ENCODE peak calls at places on chromosome 18, in six cellular contexts. One of them, this sample, is unnamed.

GRCh38 chr18:58653814-58654509 is 17.3 kb upstream of the MALT1 start:
- DNase-seq in ovary: no peak
- DNase-seq in breast epithelium: no peak
- DNase-seq in A549: no peak
- DNase-seq in endothelial cell of umbilical vein: no peak
- DNase-seq in IMR-90: no peak
- DNase-seq in this sample: no peak

GRCh38 chr18:75408554-75409506 is 18.7 kb downstream of the SMIM21 start:
- DNase-seq in IMR-90: peak; percentile 100
- DNase-seq in ovary: no peak
- DNase-seq in A549: peak; percentile 86
- DNase-seq in endothelial cell of umbilical vein: peak; percentile 3
- DNase-seq in breast epithelium: no peak
- DNase-seq in this sample: no peak

GRCh38 chr18:13574761-13575160 is 151.6 kb downstream of the FAM210A start:
- DNase-seq in breast epithelium: no peak
- DNase-seq in A549: no peak
- DNase-seq in ovary: no peak
- DNase-seq in endothelial cell of umbilical vein: no peak
- DNase-seq in IMR-90: no peak
- DNase-seq in this sample: no peak

GRCh38 chr18:6449213-6449612 is 34.5 kb upstream of the L3MBTL4 start:
- DNase-seq in ovary: no peak
- DNase-seq in IMR-90: no peak
- DNase-seq in endothelial cell of umbilical vein: no peak
- DNase-seq in breast epithelium: no peak
- DNase-seq in A549: no peak
- DNase-seq in this sample: no peak

GRCh38 chr18:58205087-58205779 is 161.2 kb downstream of the NEDD4L start:
- DNase-seq in endothelial cell of umbilical vein: no peak
- DNase-seq in IMR-90: peak; percentile 83
- DNase-seq in A549: no peak
- DNase-seq in ovary: peak; percentile 63
- DNase-seq in breast epithelium: no peak
- DNase-seq in this sample: no peak

GRCh38 chr18:74558096-74558495 is 23.8 kb downstream of the CNDP1 start:
- DNase-seq in breast epithelium: no peak
- DNase-seq in IMR-90: no peak
- DNase-seq in ovary: no peak
- DNase-seq in A549: no peak
- DNase-seq in endothelial cell of umbilical vein: no peak
- DNase-seq in this sample: no peak

GRCh38 chr18:77103181-77103875 is 29.3 kb downstream of the MBP start:
- DNase-seq in IMR-90: peak; percentile 60
- DNase-seq in ovary: no peak
- DNase-seq in A549: no peak
- DNase-seq in breast epithelium: no peak
- DNase-seq in endothelial cell of umbilical vein: no peak
- DNase-seq in this sample: no peak

GRCh38 chr18:49446481-49446880 is 14.0 kb downstream of the DYM start:
- DNase-seq in ovary: no peak
- DNase-seq in endothelial cell of umbilical vein: no peak
- DNase-seq in breast epithelium: no peak
- DNase-seq in IMR-90: peak; percentile 18
- DNase-seq in A549: no peak
- DNase-seq in this sample: no peak

GRCh38 chr18:55318864-55319516 is 269.0 kb downstream of the TCF4 start:
- DNase-seq in breast epithelium: no peak
- DNase-seq in endothelial cell of umbilical vein: peak; percentile 81
- DNase-seq in ovary: no peak
- DNase-seq in A549: no peak
- DNase-seq in IMR-90: peak; percentile 82
- DNase-seq in this sample: no peak

GRCh38 chr18:61334491-61334850 is 1.2 kb downstream of the CDH20 start:
- DNase-seq in endothelial cell of umbilical vein: no peak
- DNase-seq in A549: no peak
- DNase-seq in breast epithelium: no peak
- DNase-seq in IMR-90: no peak
- DNase-seq in ovary: no peak
- DNase-seq in this sample: no peak

DNA sequence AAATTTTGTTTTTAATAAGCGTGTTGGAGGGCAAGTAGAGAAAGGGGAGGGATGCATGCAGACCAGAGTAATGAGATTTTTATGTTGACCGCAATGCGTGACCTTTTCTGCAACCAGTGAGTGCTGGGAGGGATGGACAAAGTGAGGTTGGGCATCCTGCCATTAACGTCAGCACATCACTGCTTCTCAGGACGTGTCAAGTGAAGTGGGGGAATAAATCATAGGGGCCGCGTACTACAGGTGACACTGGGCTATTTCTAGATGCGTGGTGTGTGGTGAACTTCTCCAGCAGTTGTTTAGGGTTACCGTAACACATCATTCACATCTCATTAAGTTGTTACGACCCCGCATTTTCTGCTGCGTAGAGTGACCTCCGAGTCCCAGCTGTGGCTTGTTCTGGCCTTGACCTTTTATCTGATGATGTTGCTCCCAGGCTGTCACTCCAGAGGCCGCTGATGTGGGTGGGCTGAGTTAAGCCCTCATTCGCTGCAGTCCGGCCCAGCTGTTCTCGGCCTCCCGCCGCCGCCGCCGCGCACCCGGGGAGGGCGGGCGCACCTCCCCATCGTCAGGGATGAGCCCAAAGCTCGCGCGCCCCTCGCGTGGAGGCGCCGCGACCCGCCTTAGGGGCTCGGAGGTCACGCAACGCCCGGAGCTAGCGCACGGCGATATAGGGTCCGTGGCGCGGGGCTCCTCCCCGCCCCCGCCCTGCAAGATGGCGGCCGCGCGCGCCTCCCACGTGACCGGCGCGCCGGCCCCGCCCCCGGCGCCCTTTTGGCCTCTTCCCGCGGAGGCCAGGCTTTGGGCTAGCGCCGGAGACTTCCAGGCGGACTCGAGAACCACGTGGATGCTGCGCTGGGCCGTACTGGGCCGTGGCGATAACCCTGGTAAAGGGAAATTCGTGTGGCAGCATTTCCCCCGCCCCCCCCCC is 3.5 kb downstream of the ZCCHC2 start:
- DNase-seq in endothelial cell of umbilical vein: peak; percentile 80
- DNase-seq in breast epithelium: peak; percentile 62
- DNase-seq in A549: peak; percentile 80
- DNase-seq in ovary: peak; percentile 88
- DNase-seq in IMR-90: peak; percentile 80
- DNase-seq in this sample: peak; percentile 65
- TF ChIP-seq POLR2A in endothelial cell of umbilical vein: peak; percentile 63
- TF ChIP-seq POLR2A in breast epithelium: peak; percentile 53
- TF ChIP-seq POLR2A in A549: peak; percentile 54
- TF ChIP-seq POLR2A in ovary: peak; percentile 85
- TF ChIP-seq POLR2A in IMR-90: peak; percentile 52
- TF ChIP-seq POLR2A in this sample: peak; percentile 81

GRCh38 chr18:54223568-54224241 is 764 bp downstream of the MBD2 start:
- DNase-seq in endothelial cell of umbilical vein: peak; percentile 83
- DNase-seq in ovary: peak; percentile 59
- DNase-seq in A549: peak; percentile 46
- DNase-seq in IMR-90: peak; percentile 92
- DNase-seq in breast epithelium: peak; percentile 59
- DNase-seq in this sample: peak; percentile 72

GRCh38 chr18:54222922-54223567 is 1.4 kb downstream of the MBD2 start:
- DNase-seq in endothelial cell of umbilical vein: no peak
- DNase-seq in ovary: no peak
- DNase-seq in A549: peak; percentile 11
- DNase-seq in IMR-90: no peak
- DNase-seq in breast epithelium: no peak
- DNase-seq in this sample: peak; percentile 23

GRCh38 chr18:54220406-54220805 is 4.1 kb downstream of the MBD2 start:
- DNase-seq in A549: no peak
- DNase-seq in ovary: no peak
- DNase-seq in endothelial cell of umbilical vein: no peak
- DNase-seq in breast epithelium: no peak
- DNase-seq in IMR-90: no peak
- DNase-seq in this sample: no peak

GRCh38 chr18:54228364-54228763 is 3.9 kb upstream of the MBD2 start:
- DNase-seq in ovary: no peak
- DNase-seq in IMR-90: no peak
- DNase-seq in A549: no peak
- DNase-seq in breast epithelium: no peak
- DNase-seq in endothelial cell of umbilical vein: no peak
- DNase-seq in this sample: no peak

DNA sequence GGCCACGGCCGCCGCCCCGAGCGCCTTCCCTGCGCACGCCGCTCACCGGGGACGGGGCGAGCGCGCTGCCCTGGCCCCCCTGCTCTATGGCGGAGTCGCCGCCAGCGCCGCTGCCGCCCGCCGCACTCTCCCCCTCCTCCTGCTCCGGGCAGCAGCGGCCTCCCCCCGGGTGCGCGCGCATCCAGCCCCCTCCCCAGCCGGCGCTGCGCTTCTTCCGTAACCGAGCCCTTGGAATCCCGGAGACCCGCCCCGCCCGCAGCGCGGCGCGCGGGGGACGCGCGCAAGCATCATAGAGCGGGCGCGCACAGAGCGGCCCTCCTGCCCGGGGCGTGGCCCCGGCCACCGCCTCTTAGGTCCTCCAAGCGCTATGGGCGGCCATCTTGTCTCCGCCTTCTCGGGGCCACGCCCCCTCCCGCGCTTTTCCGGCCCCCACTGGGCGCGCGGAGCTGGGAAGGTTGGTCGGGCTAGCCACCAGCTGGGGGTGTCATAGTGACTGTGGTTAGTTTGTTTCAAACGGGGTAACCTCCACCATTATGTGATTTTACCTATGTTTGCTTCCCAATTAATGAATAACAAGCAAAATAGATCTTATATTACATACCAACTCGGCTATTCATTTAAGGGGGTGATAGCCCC is at the start of gene MBD2:
- DNase-seq in endothelial cell of umbilical vein: peak; percentile 98
- DNase-seq in IMR-90: peak; percentile 93
- DNase-seq in A549: peak; percentile 92
- DNase-seq in ovary: peak; percentile 95
- DNase-seq in breast epithelium: peak; percentile 91
- DNase-seq in this sample: peak; percentile 93
- TF ChIP-seq POLR2A in endothelial cell of umbilical vein: peak; percentile 55
- TF ChIP-seq POLR2A in IMR-90: peak; percentile 38
- TF ChIP-seq POLR2A in A549: peak; percentile 44
- TF ChIP-seq POLR2A in ovary: peak; percentile 36
- TF ChIP-seq POLR2A in breast epithelium: peak; percentile 20
- TF ChIP-seq POLR2A in this sample: peak; percentile 76

DNA sequence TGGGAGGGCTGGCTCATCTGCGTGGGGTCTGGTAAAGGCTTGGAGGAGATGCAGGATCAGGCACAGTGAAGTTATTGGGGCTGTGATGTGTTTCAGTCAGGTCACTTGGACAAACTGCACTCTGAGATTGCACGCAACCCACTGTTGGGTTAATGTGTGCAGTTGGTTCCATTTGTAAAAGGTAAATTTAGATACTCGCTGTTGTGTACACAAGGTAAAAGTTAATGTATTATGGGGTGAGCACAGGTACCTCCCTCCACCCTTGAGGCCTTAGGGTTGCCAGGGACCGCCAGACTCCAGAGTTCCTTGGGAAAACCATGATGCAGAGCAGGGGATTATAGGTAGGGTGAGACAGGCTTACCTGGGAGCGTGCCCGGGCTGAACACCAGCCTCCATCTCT is 20.1 kb downstream of the IMPA2 start:
- DNase-seq in breast epithelium: no peak
- DNase-seq in IMR-90: no peak
- DNase-seq in A549: no peak
- DNase-seq in endothelial cell of umbilical vein: no peak
- DNase-seq in ovary: no peak
- DNase-seq in this sample: no peak
- TF ChIP-seq POLR2A in breast epithelium: no peak
- TF ChIP-seq POLR2A in IMR-90: no peak
- TF ChIP-seq POLR2A in A549: no peak
- TF ChIP-seq POLR2A in endothelial cell of umbilical vein: no peak
- TF ChIP-seq POLR2A in ovary: no peak
- TF ChIP-seq POLR2A in this sample: no peak

GRCh38 chr18:31686572-31686971 is 2.2 kb upstream of the B4GALT6 start:
- DNase-seq in IMR-90: no peak
- DNase-seq in A549: no peak
- DNase-seq in ovary: no peak
- DNase-seq in breast epithelium: no peak
- DNase-seq in endothelial cell of umbilical vein: no peak
- DNase-seq in this sample: no peak

GRCh38 chr18:31684279-31685096 is at the start of gene B4GALT6:
- DNase-seq in endothelial cell of umbilical vein: peak; percentile 57
- DNase-seq in ovary: peak; percentile 56
- DNase-seq in breast epithelium: no peak
- DNase-seq in IMR-90: no peak
- DNase-seq in A549: peak; percentile 47
- DNase-seq in this sample: peak; percentile 12

GRCh38 chr18:31687016-31687415 is 2.6 kb upstream of the B4GALT6 start:
- DNase-seq in endothelial cell of umbilical vein: no peak
- DNase-seq in ovary: no peak
- DNase-seq in A549: no peak
- DNase-seq in IMR-90: no peak
- DNase-seq in breast epithelium: no peak
- DNase-seq in this sample: no peak

GRCh38 chr18:31683968-31684278 is 458 bp downstream of the B4GALT6 start:
- DNase-seq in ovary: no peak
- DNase-seq in IMR-90: no peak
- DNase-seq in breast epithelium: no peak
- DNase-seq in A549: no peak
- DNase-seq in endothelial cell of umbilical vein: no peak
- DNase-seq in this sample: no peak

GRCh38 chr18:31685097-31686082 is 1.0 kb upstream of the B4GALT6 start:
- DNase-seq in IMR-90: peak; percentile 54
- DNase-seq in A549: peak; percentile 79
- DNase-seq in ovary: peak; percentile 81
- DNase-seq in endothelial cell of umbilical vein: peak; percentile 83
- DNase-seq in breast epithelium: no peak
- DNase-seq in this sample: peak; percentile 76
- TF ChIP-seq POLR2A in IMR-90: no peak
- TF ChIP-seq POLR2A in A549: peak; percentile 44
- TF ChIP-seq POLR2A in ovary: no peak
- TF ChIP-seq POLR2A in endothelial cell of umbilical vein: peak; percentile 48
- TF ChIP-seq POLR2A in breast epithelium: no peak
- TF ChIP-seq POLR2A in this sample: peak; percentile 66

GRCh38 chr18:62715439-62715792 is at the start of gene PHLPP1:
- DNase-seq in IMR-90: no peak
- DNase-seq in ovary: no peak
- DNase-seq in A549: no peak
- DNase-seq in breast epithelium: no peak
- DNase-seq in endothelial cell of umbilical vein: no peak
- DNase-seq in this sample: no peak
- TF ChIP-seq POLR2A in IMR-90: no peak
- TF ChIP-seq POLR2A in ovary: peak; percentile 68
- TF ChIP-seq POLR2A in A549: peak; percentile 52
- TF ChIP-seq POLR2A in breast epithelium: peak; percentile 53
- TF ChIP-seq POLR2A in endothelial cell of umbilical vein: peak; percentile 33
- TF ChIP-seq POLR2A in this sample: peak; percentile 77

DNA sequence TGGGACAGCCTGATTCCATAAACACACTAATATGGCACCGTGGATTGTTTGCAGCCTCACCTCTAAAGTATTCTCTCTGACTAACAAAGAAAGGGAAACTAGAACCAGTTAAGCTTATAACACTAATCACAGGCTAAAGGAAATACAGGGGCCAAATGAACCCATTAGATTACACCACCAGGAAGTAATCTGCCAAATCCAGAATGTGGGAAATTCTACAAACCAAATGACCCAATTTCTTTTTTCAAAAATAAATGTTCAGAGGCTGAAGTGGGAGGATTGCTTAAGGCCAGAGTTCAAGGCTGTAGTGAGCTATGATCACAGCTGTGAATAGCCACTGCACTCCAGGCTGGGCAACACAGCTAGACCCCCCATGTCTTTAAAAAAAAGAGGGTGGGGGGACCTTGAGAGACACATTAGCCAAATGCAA is 1.5 kb upstream of the MPPE1 start:
- DNase-seq in breast epithelium: no peak
- DNase-seq in ovary: no peak
- DNase-seq in A549: no peak
- DNase-seq in IMR-90: peak; percentile 55
- DNase-seq in endothelial cell of umbilical vein: peak; percentile 49
- DNase-seq in this sample: no peak
- TF ChIP-seq POLR2A in breast epithelium: no peak
- TF ChIP-seq POLR2A in ovary: no peak
- TF ChIP-seq POLR2A in A549: no peak
- TF ChIP-seq POLR2A in IMR-90: no peak
- TF ChIP-seq POLR2A in endothelial cell of umbilical vein: no peak
- TF ChIP-seq POLR2A in this sample: no peak

This sample was measured in prostate gland.